ENCODE peak calls at places on chromosomes 4 and X, in ten cellular contexts. One of them, this sample, is unnamed.

GRCh38 chr4:53804719-53805118 is 213.4 kb upstream of the LNX1 start:
- DNase-seq in uterus: no peak
- DNase-seq in ovary: no peak
- DNase-seq in stimulated activated CD8-positive, alpha-beta memory T cell treated with anti-CD3 and anti-CD28 coated beads, Interleukin-4, amount 100 ng/mL, for 1 hour: no peak
- DNase-seq in NCI-H1092: no peak
- DNase-seq in central memory CD4-positive, alpha-beta T cell: no peak
- DNase-seq in activated T-cell treated with anti-CD3 and anti-CD28 coated beads, Interleukin-2, amount 50 U/mL, for 24 hours: no peak
- DNase-seq in nephron progenitor cell: no peak
- DNase-seq in HFFc6: peak; percentile 25
- DNase-seq in NCI-H2107: peak; percentile 1
- DNase-seq in this sample: peak; percentile 12

GRCh38 chr4:99946346-99947189 is at the start of gene DNAJB14:
- DNase-seq in NCI-H2107: peak; percentile 25
- DNase-seq in stimulated activated CD8-positive, alpha-beta memory T cell treated with anti-CD3 and anti-CD28 coated beads, Interleukin-4, amount 100 ng/mL, for 1 hour: peak; percentile 38
- DNase-seq in uterus: peak; percentile 75
- DNase-seq in nephron progenitor cell: peak; percentile 81
- DNase-seq in NCI-H1092: peak; percentile 45
- DNase-seq in activated T-cell treated with anti-CD3 and anti-CD28 coated beads, Interleukin-2, amount 50 U/mL, for 24 hours: peak; percentile 88
- DNase-seq in central memory CD4-positive, alpha-beta T cell: peak; percentile 83
- DNase-seq in HFFc6: peak; percentile 67
- DNase-seq in ovary: peak; percentile 83
- DNase-seq in this sample: peak; percentile 75

GRCh38 chr4:185602397-185602796 is 67.1 kb upstream of the PDLIM3 start:
- DNase-seq in ovary: no peak
- DNase-seq in central memory CD4-positive, alpha-beta T cell: no peak
- DNase-seq in activated T-cell treated with anti-CD3 and anti-CD28 coated beads, Interleukin-2, amount 50 U/mL, for 24 hours: no peak
- DNase-seq in HFFc6: no peak
- DNase-seq in NCI-H1092: no peak
- DNase-seq in NCI-H2107: no peak
- DNase-seq in uterus: no peak
- DNase-seq in stimulated activated CD8-positive, alpha-beta memory T cell treated with anti-CD3 and anti-CD28 coated beads, Interleukin-4, amount 100 ng/mL, for 1 hour: no peak
- DNase-seq in nephron progenitor cell: no peak
- DNase-seq in this sample: no peak

GRCh38 chr4:72314869-72315268 is 254.2 kb downstream of the ADAMTS3 start:
- DNase-seq in nephron progenitor cell: no peak
- DNase-seq in NCI-H1092: no peak
- DNase-seq in ovary: no peak
- DNase-seq in uterus: no peak
- DNase-seq in NCI-H2107: no peak
- DNase-seq in stimulated activated CD8-positive, alpha-beta memory T cell treated with anti-CD3 and anti-CD28 coated beads, Interleukin-4, amount 100 ng/mL, for 1 hour: no peak
- DNase-seq in central memory CD4-positive, alpha-beta T cell: no peak
- DNase-seq in HFFc6: peak; percentile 68
- DNase-seq in activated T-cell treated with anti-CD3 and anti-CD28 coated beads, Interleukin-2, amount 50 U/mL, for 24 hours: no peak
- DNase-seq in this sample: no peak

GRCh38 chr4:184293552-184293951 is 75.9 kb upstream of the ENPP6 start:
- DNase-seq in activated T-cell treated with anti-CD3 and anti-CD28 coated beads, Interleukin-2, amount 50 U/mL, for 24 hours: no peak
- DNase-seq in ovary: no peak
- DNase-seq in HFFc6: no peak
- DNase-seq in central memory CD4-positive, alpha-beta T cell: no peak
- DNase-seq in stimulated activated CD8-positive, alpha-beta memory T cell treated with anti-CD3 and anti-CD28 coated beads, Interleukin-4, amount 100 ng/mL, for 1 hour: no peak
- DNase-seq in nephron progenitor cell: no peak
- DNase-seq in NCI-H2107: peak; percentile 20
- DNase-seq in NCI-H1092: no peak
- DNase-seq in uterus: no peak
- DNase-seq in this sample: no peak

GRCh38 chr4:84530449-84530848 is 31.4 kb upstream of the NKX6-1 start:
- DNase-seq in nephron progenitor cell: no peak
- DNase-seq in activated T-cell treated with anti-CD3 and anti-CD28 coated beads, Interleukin-2, amount 50 U/mL, for 24 hours: no peak
- DNase-seq in central memory CD4-positive, alpha-beta T cell: no peak
- DNase-seq in ovary: no peak
- DNase-seq in NCI-H2107: no peak
- DNase-seq in HFFc6: peak; percentile 3
- DNase-seq in uterus: no peak
- DNase-seq in stimulated activated CD8-positive, alpha-beta memory T cell treated with anti-CD3 and anti-CD28 coated beads, Interleukin-4, amount 100 ng/mL, for 1 hour: no peak
- DNase-seq in NCI-H1092: no peak
- DNase-seq in this sample: peak; percentile 87

GRCh38 chr4:155548173-155548572 is 118.5 kb upstream of the GUCY1A1 start:
- DNase-seq in NCI-H2107: no peak
- DNase-seq in nephron progenitor cell: no peak
- DNase-seq in uterus: no peak
- DNase-seq in central memory CD4-positive, alpha-beta T cell: no peak
- DNase-seq in HFFc6: no peak
- DNase-seq in ovary: no peak
- DNase-seq in activated T-cell treated with anti-CD3 and anti-CD28 coated beads, Interleukin-2, amount 50 U/mL, for 24 hours: no peak
- DNase-seq in NCI-H1092: no peak
- DNase-seq in stimulated activated CD8-positive, alpha-beta memory T cell treated with anti-CD3 and anti-CD28 coated beads, Interleukin-4, amount 100 ng/mL, for 1 hour: no peak
- DNase-seq in this sample: no peak

GRCh38 chrX:131728295-131729145 is 184.6 kb downstream of the OR13H1 start:
- DNase-seq in nephron progenitor cell: no peak
- DNase-seq in central memory CD4-positive, alpha-beta T cell: peak; percentile 87
- DNase-seq in HFFc6: no peak
- DNase-seq in NCI-H1092: peak; percentile 39
- DNase-seq in uterus: peak; percentile 81
- DNase-seq in ovary: peak; percentile 69
- DNase-seq in NCI-H2107: no peak
- DNase-seq in activated T-cell treated with anti-CD3 and anti-CD28 coated beads, Interleukin-2, amount 50 U/mL, for 24 hours: peak; percentile 80
- DNase-seq in stimulated activated CD8-positive, alpha-beta memory T cell treated with anti-CD3 and anti-CD28 coated beads, Interleukin-4, amount 100 ng/mL, for 1 hour: no peak
- DNase-seq in this sample: no peak

GRCh38 chr4:65416875-65417274 is 253.4 kb downstream of the EPHA5 start:
- DNase-seq in NCI-H1092: peak; percentile 96
- DNase-seq in central memory CD4-positive, alpha-beta T cell: no peak
- DNase-seq in nephron progenitor cell: no peak
- DNase-seq in uterus: no peak
- DNase-seq in activated T-cell treated with anti-CD3 and anti-CD28 coated beads, Interleukin-2, amount 50 U/mL, for 24 hours: no peak
- DNase-seq in ovary: no peak
- DNase-seq in HFFc6: no peak
- DNase-seq in NCI-H2107: no peak
- DNase-seq in stimulated activated CD8-positive, alpha-beta memory T cell treated with anti-CD3 and anti-CD28 coated beads, Interleukin-4, amount 100 ng/mL, for 1 hour: no peak
- DNase-seq in this sample: no peak

GRCh38 chr4:171983935-171984805 is 171.0 kb downstream of the GALNTL6 start:
- DNase-seq in nephron progenitor cell: no peak
- DNase-seq in ovary: no peak
- DNase-seq in central memory CD4-positive, alpha-beta T cell: no peak
- DNase-seq in stimulated activated CD8-positive, alpha-beta memory T cell treated with anti-CD3 and anti-CD28 coated beads, Interleukin-4, amount 100 ng/mL, for 1 hour: no peak
- DNase-seq in HFFc6: no peak
- DNase-seq in NCI-H2107: no peak
- DNase-seq in activated T-cell treated with anti-CD3 and anti-CD28 coated beads, Interleukin-2, amount 50 U/mL, for 24 hours: no peak
- DNase-seq in NCI-H1092: no peak
- DNase-seq in uterus: no peak
- DNase-seq in this sample: no peak

GRCh38 chr4:162959056-162959455 is 207.6 kb downstream of the NAF1 start:
- DNase-seq in nephron progenitor cell: peak; percentile 5
- DNase-seq in NCI-H1092: no peak
- DNase-seq in ovary: no peak
- DNase-seq in uterus: no peak
- DNase-seq in NCI-H2107: no peak
- DNase-seq in central memory CD4-positive, alpha-beta T cell: no peak
- DNase-seq in activated T-cell treated with anti-CD3 and anti-CD28 coated beads, Interleukin-2, amount 50 U/mL, for 24 hours: no peak
- DNase-seq in HFFc6: no peak
- DNase-seq in stimulated activated CD8-positive, alpha-beta memory T cell treated with anti-CD3 and anti-CD28 coated beads, Interleukin-4, amount 100 ng/mL, for 1 hour: no peak
- DNase-seq in this sample: peak; percentile 5

GRCh38 chrX:17869580-17869979 is 8.5 kb upstream of the RAI2 start:
- DNase-seq in NCI-H2107: no peak
- DNase-seq in HFFc6: no peak
- DNase-seq in ovary: no peak
- DNase-seq in stimulated activated CD8-positive, alpha-beta memory T cell treated with anti-CD3 and anti-CD28 coated beads, Interleukin-4, amount 100 ng/mL, for 1 hour: no peak
- DNase-seq in nephron progenitor cell: no peak
- DNase-seq in central memory CD4-positive, alpha-beta T cell: no peak
- DNase-seq in activated T-cell treated with anti-CD3 and anti-CD28 coated beads, Interleukin-2, amount 50 U/mL, for 24 hours: no peak
- DNase-seq in NCI-H1092: no peak
- DNase-seq in uterus: no peak
- DNase-seq in this sample: no peak

GRCh38 chr4:23976423-23976822 is 86.6 kb upstream of the PPARGC1A start:
- DNase-seq in uterus: no peak
- DNase-seq in central memory CD4-positive, alpha-beta T cell: no peak
- DNase-seq in NCI-H2107: no peak
- DNase-seq in nephron progenitor cell: no peak
- DNase-seq in stimulated activated CD8-positive, alpha-beta memory T cell treated with anti-CD3 and anti-CD28 coated beads, Interleukin-4, amount 100 ng/mL, for 1 hour: no peak
- DNase-seq in NCI-H1092: no peak
- DNase-seq in ovary: no peak
- DNase-seq in HFFc6: no peak
- DNase-seq in activated T-cell treated with anti-CD3 and anti-CD28 coated beads, Interleukin-2, amount 50 U/mL, for 24 hours: no peak
- DNase-seq in this sample: no peak

GRCh38 chr4:93776386-93777080 is 52.0 kb upstream of the ATOH1 start:
- DNase-seq in stimulated activated CD8-positive, alpha-beta memory T cell treated with anti-CD3 and anti-CD28 coated beads, Interleukin-4, amount 100 ng/mL, for 1 hour: no peak
- DNase-seq in ovary: no peak
- DNase-seq in NCI-H1092: no peak
- DNase-seq in central memory CD4-positive, alpha-beta T cell: no peak
- DNase-seq in uterus: no peak
- DNase-seq in NCI-H2107: no peak
- DNase-seq in HFFc6: no peak
- DNase-seq in activated T-cell treated with anti-CD3 and anti-CD28 coated beads, Interleukin-2, amount 50 U/mL, for 24 hours: no peak
- DNase-seq in nephron progenitor cell: no peak
- DNase-seq in this sample: no peak

GRCh38 chr4:1751919-1752283 is 30.6 kb downstream of the TACC3 start:
- DNase-seq in uterus: no peak
- DNase-seq in NCI-H1092: no peak
- DNase-seq in stimulated activated CD8-positive, alpha-beta memory T cell treated with anti-CD3 and anti-CD28 coated beads, Interleukin-4, amount 100 ng/mL, for 1 hour: no peak
- DNase-seq in NCI-H2107: no peak
- DNase-seq in activated T-cell treated with anti-CD3 and anti-CD28 coated beads, Interleukin-2, amount 50 U/mL, for 24 hours: no peak
- DNase-seq in nephron progenitor cell: no peak
- DNase-seq in HFFc6: no peak
- DNase-seq in central memory CD4-positive, alpha-beta T cell: no peak
- DNase-seq in ovary: no peak
- DNase-seq in this sample: no peak

GRCh38 chr4:40348000-40348399 is 12.9 kb downstream of the CHRNA9 start:
- DNase-seq in nephron progenitor cell: no peak
- DNase-seq in stimulated activated CD8-positive, alpha-beta memory T cell treated with anti-CD3 and anti-CD28 coated beads, Interleukin-4, amount 100 ng/mL, for 1 hour: no peak
- DNase-seq in NCI-H1092: no peak
- DNase-seq in HFFc6: no peak
- DNase-seq in NCI-H2107: no peak
- DNase-seq in uterus: no peak
- DNase-seq in activated T-cell treated with anti-CD3 and anti-CD28 coated beads, Interleukin-2, amount 50 U/mL, for 24 hours: no peak
- DNase-seq in ovary: no peak
- DNase-seq in central memory CD4-positive, alpha-beta T cell: no peak
- DNase-seq in this sample: no peak

GRCh38 chrX:106564986-106565385 is 46.8 kb upstream of the RADX start:
- DNase-seq in HFFc6: no peak
- DNase-seq in activated T-cell treated with anti-CD3 and anti-CD28 coated beads, Interleukin-2, amount 50 U/mL, for 24 hours: no peak
- DNase-seq in ovary: no peak
- DNase-seq in NCI-H1092: no peak
- DNase-seq in uterus: no peak
- DNase-seq in NCI-H2107: no peak
- DNase-seq in central memory CD4-positive, alpha-beta T cell: no peak
- DNase-seq in stimulated activated CD8-positive, alpha-beta memory T cell treated with anti-CD3 and anti-CD28 coated beads, Interleukin-4, amount 100 ng/mL, for 1 hour: no peak
- DNase-seq in nephron progenitor cell: no peak
- DNase-seq in this sample: no peak

GRCh38 chr4:22434895-22435294 is 81.0 kb downstream of the ADGRA3 start:
- DNase-seq in NCI-H1092: peak; percentile 31
- DNase-seq in central memory CD4-positive, alpha-beta T cell: no peak
- DNase-seq in HFFc6: peak; percentile 28
- DNase-seq in activated T-cell treated with anti-CD3 and anti-CD28 coated beads, Interleukin-2, amount 50 U/mL, for 24 hours: no peak
- DNase-seq in uterus: peak; percentile 17
- DNase-seq in ovary: no peak
- DNase-seq in nephron progenitor cell: peak; percentile 44
- DNase-seq in NCI-H2107: no peak
- DNase-seq in stimulated activated CD8-positive, alpha-beta memory T cell treated with anti-CD3 and anti-CD28 coated beads, Interleukin-4, amount 100 ng/mL, for 1 hour: no peak
- DNase-seq in this sample: no peak

GRCh38 chr4:118997601-118998000 is 108.9 kb downstream of the SYNPO2 start:
- DNase-seq in NCI-H1092: no peak
- DNase-seq in activated T-cell treated with anti-CD3 and anti-CD28 coated beads, Interleukin-2, amount 50 U/mL, for 24 hours: no peak
- DNase-seq in nephron progenitor cell: no peak
- DNase-seq in ovary: no peak
- DNase-seq in NCI-H2107: no peak
- DNase-seq in uterus: no peak
- DNase-seq in central memory CD4-positive, alpha-beta T cell: no peak
- DNase-seq in HFFc6: peak; percentile 76
- DNase-seq in stimulated activated CD8-positive, alpha-beta memory T cell treated with anti-CD3 and anti-CD28 coated beads, Interleukin-4, amount 100 ng/mL, for 1 hour: no peak
- DNase-seq in this sample: no peak

GRCh38 chr4:165873298-165874071 is 448 bp downstream of the TLL1 start:
- DNase-seq in NCI-H1092: no peak
- DNase-seq in uterus: no peak
- DNase-seq in NCI-H2107: no peak
- DNase-seq in central memory CD4-positive, alpha-beta T cell: no peak
- DNase-seq in ovary: peak; percentile 43
- DNase-seq in stimulated activated CD8-positive, alpha-beta memory T cell treated with anti-CD3 and anti-CD28 coated beads, Interleukin-4, amount 100 ng/mL, for 1 hour: no peak
- DNase-seq in nephron progenitor cell: peak; percentile 69
- DNase-seq in HFFc6: no peak
- DNase-seq in activated T-cell treated with anti-CD3 and anti-CD28 coated beads, Interleukin-2, amount 50 U/mL, for 24 hours: no peak
- DNase-seq in this sample: no peak

GRCh38 chr4:20313237-20314030 is 61.7 kb downstream of the SLIT2 start:
- DNase-seq in NCI-H2107: no peak
- DNase-seq in nephron progenitor cell: peak; percentile 55
- DNase-seq in uterus: no peak
- DNase-seq in stimulated activated CD8-positive, alpha-beta memory T cell treated with anti-CD3 and anti-CD28 coated beads, Interleukin-4, amount 100 ng/mL, for 1 hour: no peak
- DNase-seq in HFFc6: no peak
- DNase-seq in central memory CD4-positive, alpha-beta T cell: no peak
- DNase-seq in NCI-H1092: no peak
- DNase-seq in activated T-cell treated with anti-CD3 and anti-CD28 coated beads, Interleukin-2, amount 50 U/mL, for 24 hours: no peak
- DNase-seq in ovary: no peak
- DNase-seq in this sample: no peak

GRCh38 chr4:168637872-168638756 is 141.3 kb downstream of the PALLD start:
- DNase-seq in stimulated activated CD8-positive, alpha-beta memory T cell treated with anti-CD3 and anti-CD28 coated beads, Interleukin-4, amount 100 ng/mL, for 1 hour: no peak
- DNase-seq in HFFc6: no peak
- DNase-seq in NCI-H1092: no peak
- DNase-seq in uterus: no peak
- DNase-seq in activated T-cell treated with anti-CD3 and anti-CD28 coated beads, Interleukin-2, amount 50 U/mL, for 24 hours: no peak
- DNase-seq in NCI-H2107: no peak
- DNase-seq in central memory CD4-positive, alpha-beta T cell: no peak
- DNase-seq in nephron progenitor cell: no peak
- DNase-seq in ovary: no peak
- DNase-seq in this sample: no peak

GRCh38 chrX:8748855-8749254 is 16.9 kb upstream of the ANOS1 start:
- DNase-seq in nephron progenitor cell: peak; percentile 32
- DNase-seq in uterus: no peak
- DNase-seq in central memory CD4-positive, alpha-beta T cell: peak; percentile 2
- DNase-seq in NCI-H2107: peak; percentile 17
- DNase-seq in activated T-cell treated with anti-CD3 and anti-CD28 coated beads, Interleukin-2, amount 50 U/mL, for 24 hours: no peak
- DNase-seq in NCI-H1092: peak; percentile 19
- DNase-seq in stimulated activated CD8-positive, alpha-beta memory T cell treated with anti-CD3 and anti-CD28 coated beads, Interleukin-4, amount 100 ng/mL, for 1 hour: no peak
- DNase-seq in HFFc6: no peak
- DNase-seq in ovary: no peak
- DNase-seq in this sample: peak; percentile 15

GRCh38 chrX:140923118-140923517 is 79.3 kb upstream of the SPANXB1 start:
- DNase-seq in ovary: no peak
- DNase-seq in HFFc6: no peak
- DNase-seq in uterus: no peak
- DNase-seq in NCI-H1092: no peak
- DNase-seq in central memory CD4-positive, alpha-beta T cell: no peak
- DNase-seq in stimulated activated CD8-positive, alpha-beta memory T cell treated with anti-CD3 and anti-CD28 coated beads, Interleukin-4, amount 100 ng/mL, for 1 hour: no peak
- DNase-seq in nephron progenitor cell: no peak
- DNase-seq in NCI-H2107: no peak
- DNase-seq in activated T-cell treated with anti-CD3 and anti-CD28 coated beads, Interleukin-2, amount 50 U/mL, for 24 hours: no peak
- DNase-seq in this sample: no peak

GRCh38 chrX:110172215-110172614 is 145.7 kb downstream of the AMMECR1 start:
- DNase-seq in stimulated activated CD8-positive, alpha-beta memory T cell treated with anti-CD3 and anti-CD28 coated beads, Interleukin-4, amount 100 ng/mL, for 1 hour: no peak
- DNase-seq in activated T-cell treated with anti-CD3 and anti-CD28 coated beads, Interleukin-2, amount 50 U/mL, for 24 hours: no peak
- DNase-seq in uterus: no peak
- DNase-seq in ovary: no peak
- DNase-seq in HFFc6: no peak
- DNase-seq in NCI-H2107: no peak
- DNase-seq in central memory CD4-positive, alpha-beta T cell: no peak
- DNase-seq in nephron progenitor cell: no peak
- DNase-seq in NCI-H1092: no peak
- DNase-seq in this sample: no peak

GRCh38 chrX:16696956-16697355 is 15.5 kb downstream of the CTPS2 start:
- DNase-seq in nephron progenitor cell: no peak
- DNase-seq in activated T-cell treated with anti-CD3 and anti-CD28 coated beads, Interleukin-2, amount 50 U/mL, for 24 hours: no peak
- DNase-seq in NCI-H1092: no peak
- DNase-seq in HFFc6: no peak
- DNase-seq in uterus: no peak
- DNase-seq in NCI-H2107: no peak
- DNase-seq in stimulated activated CD8-positive, alpha-beta memory T cell treated with anti-CD3 and anti-CD28 coated beads, Interleukin-4, amount 100 ng/mL, for 1 hour: no peak
- DNase-seq in central memory CD4-positive, alpha-beta T cell: no peak
- DNase-seq in ovary: no peak
- DNase-seq in this sample: no peak

GRCh38 chrX:145817666-145818521 is at the start of gene SLITRK2:
- DNase-seq in NCI-H1092: no peak
- DNase-seq in HFFc6: no peak
- DNase-seq in NCI-H2107: no peak
- DNase-seq in nephron progenitor cell: peak; percentile 51
- DNase-seq in ovary: no peak
- DNase-seq in central memory CD4-positive, alpha-beta T cell: no peak
- DNase-seq in activated T-cell treated with anti-CD3 and anti-CD28 coated beads, Interleukin-2, amount 50 U/mL, for 24 hours: no peak
- DNase-seq in uterus: peak; percentile 12
- DNase-seq in stimulated activated CD8-positive, alpha-beta memory T cell treated with anti-CD3 and anti-CD28 coated beads, Interleukin-4, amount 100 ng/mL, for 1 hour: no peak
- DNase-seq in this sample: no peak

GRCh38 chr4:138816883-138817282 is 198.7 kb upstream of the NOCT start:
- DNase-seq in uterus: no peak
- DNase-seq in NCI-H2107: no peak
- DNase-seq in nephron progenitor cell: no peak
- DNase-seq in NCI-H1092: no peak
- DNase-seq in ovary: no peak
- DNase-seq in activated T-cell treated with anti-CD3 and anti-CD28 coated beads, Interleukin-2, amount 50 U/mL, for 24 hours: no peak
- DNase-seq in central memory CD4-positive, alpha-beta T cell: no peak
- DNase-seq in HFFc6: no peak
- DNase-seq in stimulated activated CD8-positive, alpha-beta memory T cell treated with anti-CD3 and anti-CD28 coated beads, Interleukin-4, amount 100 ng/mL, for 1 hour: no peak
- DNase-seq in this sample: no peak

This sample was measured in Jurkat, Clone E6-1.